ENCODE peak calls at places on chromosomes 1 and 21, in seven cellular contexts. G is ascending aorta, I is WERI-Rb-1, A is IMR-90, E is cardiac muscle cell, O is MM.1S, P is RWPE1. B is an unnamed sample.

GRCh38 chr1:98969753-98970152 is 34.9 kb downstream of the PLPPR5 start:
- DNase-seq in I (no peak), P (no peak), E (no peak), O (no peak), G (no peak), A (no peak), B (no peak)

GRCh38 chr21:29406385-29406784 is 107.7 kb downstream of the BACH1 start:
- DNase-seq in E (no peak), O (no peak), I (no peak), G (no peak), A (no peak), P (no peak), B (no peak)

GRCh38 chr1:207486210-207486609 is 9.7 kb upstream of the CR1 start:
- DNase-seq in P (no peak), E (no peak), O (no peak), I (no peak), G (no peak), A (no peak), B (no peak)

GRCh38 chr1:81377406-81377805 is 423.3 kb upstream of the ADGRL2 start:
- DNase-seq in O (no peak), A (no peak), G (no peak), P (no peak), E (no peak), I (no peak), B (no peak)

GRCh38 chr1:203410117-203410900 is 59.4 kb upstream of the FMOD start:
- DNase-seq in I (no peak), G (peak), A (no peak), E (no peak), O (no peak), P (no peak), B (no peak)

GRCh38 chr1:75625795-75626194 is 14.9 kb upstream of the SLC44A5 start:
- DNase-seq in G (no peak), I (no peak), O (no peak), A (no peak), E (no peak), P (no peak), B (no peak)

GRCh38 chr1:164880644-164881043 is 321.7 kb downstream of the PBX1 start:
- DNase-seq in E (no peak), I (no peak), A (no peak), G (no peak), O (no peak), P (no peak), B (no peak)

GRCh38 chr1:181044449-181044966 is 10.7 kb downstream of the MR1 start:
- DNase-seq in E (no peak), P (peak), I (no peak), O (no peak), A (peak), G (no peak), B (peak)

GRCh38 chr1:174795806-174796205 is 203.9 kb upstream of the CACYBP start:
- DNase-seq in G (no peak), I (no peak), P (peak), O (no peak), E (no peak), A (peak), B (peak)

GRCh38 chr1:24547195-24547594 is 8.7 kb upstream of the NCMAP start:
- DNase-seq in E (no peak), A (no peak), G (no peak), P (no peak), O (no peak), I (no peak), B (no peak)

GRCh38 chr1:244324176-244324883 is 127.4 kb downstream of the ADSS2 start:
- DNase-seq in I (no peak), G (no peak), E (no peak), A (no peak), P (no peak), O (no peak), B (no peak)

GRCh38 chr1:172399369-172400072 is 21.0 kb upstream of the C1orf105 start:
- DNase-seq in I (no peak), G (peak), O (peak), A (peak), E (peak), P (peak), B (peak)

GRCh38 chr1:12435639-12436344 is 182.2 kb downstream of the DHRS3 start:
- DNase-seq in O (peak), P (no peak), E (no peak), G (no peak), I (no peak), A (peak), B (no peak)

GRCh38 chr1:205948886-205949285 is 5.6 kb upstream of the SLC26A9 start:
- DNase-seq in P (no peak), G (no peak), A (no peak), E (no peak), O (no peak), I (no peak), B (no peak)

GRCh38 chr1:1782399-1783221 is 4.3 kb upstream of the NADK start:
- DNase-seq in E (peak), O (no peak), G (peak), A (peak), I (no peak), P (peak), B (no peak)

GRCh38 chr1:160115545-160116276 is at the start of gene ATP1A2:
- DNase-seq in E (peak), O (no peak), G (peak), P (no peak), I (no peak), A (no peak), B (no peak)

GRCh38 chr1:44271646-44272045 is 58.4 kb downstream of the DMAP1 start:
- DNase-seq in P (no peak), I (peak), E (no peak), G (no peak), O (no peak), A (no peak), B (no peak)

GRCh38 chr1:25064465-25065238 is 134.6 kb upstream of the RUNX3 start:
- DNase-seq in O (no peak), A (no peak), G (no peak), I (no peak), P (no peak), E (no peak), B (no peak)

GRCh38 chr1:109989656-109990653 is 5.4 kb downstream of the AHCYL1 start:
- DNase-seq in A (no peak), O (no peak), I (no peak), G (no peak), P (no peak), E (no peak), B (no peak)
- H3K27ac ChIP-seq in A (no peak), O (no peak), I (no peak), G (no peak), P (no peak), E (no peak), B (no peak)

GRCh38 chr1:87089823-87090222 is 175.4 kb downstream of the HS2ST1 start:
- DNase-seq in P (no peak), E (no peak), O (peak), I (no peak), G (no peak), A (no peak), B (no peak)

GRCh38 chr1:87089070-87089736 is 174.8 kb downstream of the HS2ST1 start:
- DNase-seq in A (no peak), G (no peak), E (no peak), I (no peak), P (no peak), O (peak), B (peak)

GRCh38 chr1:87086120-87086519 is 171.7 kb downstream of the HS2ST1 start:
- DNase-seq in E (no peak), A (no peak), G (no peak), P (no peak), I (no peak), O (peak), B (no peak)

DNA sequence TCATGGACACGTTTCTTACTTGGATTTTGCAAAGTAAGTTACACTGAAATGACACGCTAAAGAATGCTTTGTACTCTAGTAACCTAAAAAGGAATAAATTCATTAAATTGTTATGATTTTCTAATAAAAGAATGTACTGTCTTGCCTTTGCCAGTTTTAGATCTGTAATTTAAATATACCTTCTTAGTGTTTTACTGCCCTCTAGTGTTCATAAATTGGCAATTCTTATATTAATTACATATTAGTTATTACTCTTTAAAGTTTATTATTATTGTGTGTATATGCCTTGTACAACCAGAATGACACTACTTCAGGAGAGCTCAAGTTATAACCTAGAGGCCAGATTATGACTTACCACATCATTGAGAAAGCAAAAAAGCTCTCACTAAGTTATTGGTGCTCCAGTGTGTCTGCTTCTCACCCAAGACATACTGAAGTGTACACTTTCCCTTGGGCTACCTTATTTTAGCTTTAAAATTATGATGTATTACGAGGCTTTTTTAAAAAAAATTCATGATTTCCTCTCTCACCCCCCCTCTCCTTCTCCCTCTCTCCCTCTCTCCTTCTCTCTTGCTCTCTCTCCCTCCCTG is 169.9 kb downstream of the HS2ST1 start:
- DNase-seq in O (peak), P (peak), G (no peak), I (no peak), A (peak), E (peak), B (no peak)
- TF ChIP-seq CTCF in O (peak), P (peak), G (peak), I (no peak), A (peak), E (peak), B (peak)

GRCh38 chr1:15919316-15919715 is 56.6 kb downstream of the ZBTB17 start:
- DNase-seq in A (peak), E (no peak), I (no peak), P (peak), G (no peak), O (no peak), B (peak)

GRCh38 chr1:15911927-15912326 is 64.0 kb downstream of the ZBTB17 start:
- DNase-seq in O (no peak), A (no peak), G (no peak), I (no peak), E (no peak), P (no peak), B (no peak)

GRCh38 chr1:15916916-15917315 is 59.0 kb downstream of the ZBTB17 start:
- DNase-seq in G (no peak), A (no peak), P (no peak), I (no peak), E (peak), O (no peak), B (no peak)

GRCh38 chr1:15916417-15916816 is 59.5 kb downstream of the ZBTB17 start:
- DNase-seq in E (no peak), O (no peak), I (no peak), G (no peak), P (no peak), A (peak), B (peak)

DNA sequence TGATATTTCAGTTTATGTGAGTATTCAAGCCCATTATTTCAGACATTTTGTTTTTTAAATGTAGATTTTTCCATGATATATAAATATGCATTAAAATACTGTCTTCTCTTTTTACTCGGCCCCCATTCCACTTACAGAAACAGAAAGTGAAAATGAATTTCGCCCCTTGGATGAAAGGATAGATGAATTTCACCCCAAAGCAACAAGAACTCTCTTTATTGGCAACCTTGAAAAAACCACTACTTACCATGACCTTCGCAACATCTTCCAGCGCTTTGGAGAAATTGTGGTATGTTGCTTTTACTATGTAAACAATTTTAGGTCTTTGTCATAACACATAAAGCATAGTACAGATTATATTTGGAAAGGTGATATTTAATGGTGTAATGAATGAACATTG is 59.9 kb downstream of the ZBTB17 start:
- DNase-seq in G (no peak), E (no peak), O (no peak), A (peak), P (no peak), I (no peak), B (no peak)
- H3K27ac ChIP-seq in G (no peak), E (peak), O (no peak), A (peak), P (peak), I (no peak), B (peak)

GRCh38 chr1:64248065-64248464 is 44.6 kb downstream of the UBE2U start:
- DNase-seq in G (no peak), E (no peak), A (no peak), P (no peak), O (no peak), I (peak), B (no peak)

GRCh38 chr1:64246294-64246917 is 43.0 kb downstream of the UBE2U start:
- DNase-seq in G (no peak), O (peak), I (no peak), A (peak), E (peak), P (peak), B (no peak)

DNA sequence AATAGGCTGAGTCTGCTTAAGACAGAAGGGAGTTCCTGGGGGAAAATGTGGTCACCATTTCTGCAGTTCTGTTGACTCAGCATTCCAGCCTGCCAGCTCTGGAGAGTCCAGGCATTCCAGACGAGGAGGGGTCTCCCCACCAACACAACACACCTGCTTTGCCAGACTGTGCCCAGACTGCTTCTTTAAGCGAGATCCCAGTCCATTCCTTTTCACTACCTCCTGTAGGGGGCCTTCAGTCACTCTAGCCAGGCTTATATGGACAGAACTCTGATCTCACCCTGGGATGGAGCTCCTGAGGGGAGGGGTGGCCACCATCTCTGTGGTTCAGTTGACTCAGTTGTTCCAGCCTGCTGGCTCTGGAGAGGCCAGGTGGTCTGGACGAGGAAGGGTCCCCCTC is 48.5 kb downstream of the UBE2U start:
- DNase-seq in A (no peak), G (no peak), P (no peak), I (peak), E (no peak), O (no peak), B (no peak)
- TF ChIP-seq CTCF in A (no peak), G (no peak), P (no peak), I (no peak), E (peak), O (no peak), B (peak)

DNA sequence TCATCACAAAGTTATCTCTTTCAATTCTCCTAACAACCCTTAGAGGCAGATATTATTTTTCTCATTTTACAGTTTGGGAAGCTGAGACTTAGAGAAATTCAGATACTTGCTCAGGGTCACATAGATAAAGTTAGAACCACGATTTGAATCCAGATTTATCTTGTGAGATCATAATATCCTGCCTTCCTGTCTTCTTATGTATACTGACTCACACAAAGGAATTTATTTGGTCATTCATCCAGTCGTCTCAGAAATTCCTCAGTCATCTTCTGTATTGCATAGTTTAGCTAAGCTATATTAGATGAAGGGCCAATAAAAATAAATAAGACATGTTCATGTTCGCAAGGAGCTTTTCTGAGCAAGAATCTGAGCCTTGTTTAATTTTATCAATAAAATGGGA is 35.8 kb upstream of the RUNX1 start:
- DNase-seq in A (peak), G (no peak), E (no peak), P (peak), I (no peak), O (no peak), B (peak)
- H3K27ac ChIP-seq in A (peak), G (no peak), E (no peak), P (no peak), I (no peak), O (no peak), B (peak)

GRCh38 chr1:9307303-9307702 is 14.6 kb downstream of the SPSB1 start:
- DNase-seq in A (no peak), E (no peak), P (no peak), O (no peak), I (no peak), G (no peak), B (no peak)
- TF ChIP-seq CTCF in A (no peak), E (no peak), P (no peak), O (no peak), I (no peak), G (no peak), B (no peak)

DNA sequence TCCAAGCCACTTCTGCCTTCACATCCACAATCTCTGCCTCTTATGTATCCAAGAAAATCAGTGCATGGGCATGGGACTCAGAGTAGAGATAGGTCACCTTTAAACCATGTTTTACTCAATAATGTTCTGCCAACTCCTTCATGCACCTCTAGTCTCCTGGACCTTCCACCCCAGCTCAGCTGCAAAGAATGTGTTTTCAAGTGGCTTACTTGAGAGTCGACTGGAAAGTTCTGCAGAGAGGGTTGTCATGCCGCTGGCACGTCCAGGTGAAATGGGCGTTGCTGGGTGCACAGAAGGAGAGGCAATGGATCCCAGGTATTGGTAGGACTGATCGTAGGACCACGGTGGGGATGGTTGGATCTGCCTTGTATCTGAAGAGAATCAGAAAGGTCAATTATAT is 130.3 kb downstream of the CLIC6 start:
- DNase-seq in O (no peak), E (no peak), G (no peak), A (no peak), P (no peak), I (no peak), B (no peak)
- H3K27ac ChIP-seq in O (no peak), E (no peak), G (no peak), A (no peak), P (peak), I (no peak), B (peak)

DNA sequence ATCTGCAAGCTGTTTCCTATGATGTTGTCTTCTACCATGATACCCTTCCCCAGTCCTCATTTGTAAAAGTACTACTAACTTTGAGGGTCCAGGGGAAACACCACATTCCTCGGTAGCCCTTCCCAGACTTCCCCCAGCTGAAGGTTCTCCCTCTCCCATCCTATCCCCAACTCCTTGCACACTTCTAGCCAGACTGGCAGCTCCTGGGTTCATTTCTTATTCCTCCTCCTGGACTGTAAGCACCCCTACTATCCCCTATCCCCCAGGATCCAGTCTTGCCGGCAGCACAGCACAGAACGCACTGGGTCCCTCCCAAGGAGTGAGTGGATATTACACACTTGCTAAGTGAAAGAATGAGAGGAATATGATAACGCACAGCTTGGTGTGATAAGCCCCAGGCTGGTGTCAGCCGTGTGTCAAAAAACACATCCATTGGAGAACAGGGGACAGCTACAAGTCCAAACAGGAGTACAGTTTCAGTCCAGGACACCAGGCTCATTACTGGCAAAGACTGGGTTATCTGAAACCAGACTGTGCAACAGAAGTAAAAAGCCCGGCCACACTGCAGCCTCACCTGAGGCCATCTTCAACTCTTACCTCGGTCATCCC is 100.2 kb downstream of the SSBP3 start:
- DNase-seq in G (no peak), E (peak), I (no peak), O (no peak), P (no peak), A (no peak), B (no peak)
- TF ChIP-seq CTCF in G (no peak), E (no peak), I (no peak), O (no peak), P (no peak), A (no peak), B (no peak)

GRCh38 chr1:117499071-117499470 is 106.8 kb upstream of the TENT5C start:
- DNase-seq in G (no peak), A (peak), O (no peak), E (no peak), I (no peak), P (no peak), B (no peak)

GRCh38 chr1:117500584-117500983 is 105.3 kb upstream of the TENT5C start:
- DNase-seq in A (no peak), E (no peak), P (no peak), G (no peak), I (no peak), O (no peak), B (no peak)

DNA sequence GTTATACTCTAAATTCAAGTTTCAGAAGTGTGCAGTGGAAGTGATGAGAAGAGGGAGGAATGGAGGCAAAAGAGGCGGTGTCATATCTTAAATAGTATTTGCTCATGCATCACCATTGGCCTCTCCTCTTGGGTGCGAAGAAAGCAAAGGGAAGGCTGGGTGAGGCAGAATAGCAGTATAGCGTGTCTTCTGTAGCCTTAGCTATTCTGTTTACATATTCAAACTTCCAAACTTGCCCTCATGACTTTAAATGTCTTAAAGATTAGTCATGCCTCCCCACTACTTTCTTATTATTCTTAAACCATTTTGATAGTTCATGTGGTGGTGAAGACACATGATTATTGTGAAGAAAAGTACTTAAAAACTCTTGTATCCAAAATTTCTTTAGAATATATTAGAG is 104.6 kb upstream of the TENT5C start:
- DNase-seq in A (peak), G (no peak), I (no peak), O (no peak), P (no peak), E (no peak), B (no peak)
- H3K27ac ChIP-seq in A (peak), G (no peak), I (no peak), O (no peak), P (no peak), E (no peak), B (no peak)

GRCh38 chr1:29415156-29415830 is 179.0 kb downstream of the PTPRU start:
- DNase-seq in E (peak), P (peak), G (no peak), O (no peak), I (peak), A (no peak), B (peak)
- TF ChIP-seq CTCF in E (no peak), P (no peak), G (no peak), O (peak), I (peak), A (no peak), B (peak)

B was measured in mammary epithelial cell.